ENCODE peak calls at places on chromosomes 2 and 18, in four cellular contexts. B is sigmoid colon, P is GM23338, H is suprapubic skin. T is an unnamed sample.

GRCh38 chr2:105518897-105519296 is 120.0 kb upstream of the FHL2 start:
- DNase-seq in P (no peak), B (no peak), H (no peak), T (no peak)

GRCh38 chr18:12336887-12337286 is 28.8 kb downstream of the TUBB6 start:
- DNase-seq in B (no peak), H (no peak), P (peak; percentile 57), T (no peak)

GRCh38 chr2:188524519-188525113 is 232.9 kb downstream of the GULP1 start:
- DNase-seq in P (peak; percentile 68), H (no peak), B (no peak), T (no peak)

GRCh38 chr2:127606594-127607398 is 39.2 kb upstream of the GPR17 start:
- DNase-seq in P (no peak), B (peak; percentile 29), H (no peak), T (peak; percentile 62)

GRCh38 chr2:236637691-236638569 is 68.3 kb downstream of the ACKR3 start:
- DNase-seq in H (no peak), B (peak; percentile 50), P (no peak), T (no peak)

GRCh38 chr2:44494006-44494405 is 132.3 kb downstream of the CAMKMT start:
- DNase-seq in B (no peak), P (no peak), H (no peak), T (no peak)

GRCh38 chr2:232883116-232883721 is 13.2 kb downstream of the SNORC start:
- DNase-seq in B (no peak), P (no peak), H (peak; percentile 55), T (peak; percentile 68)

GRCh38 chr18:47984991-47985390 is 54.5 kb upstream of the SMAD2 start:
- DNase-seq in B (no peak), H (no peak), P (no peak), T (no peak)

GRCh38 chr2:67719351-67719750 is 322.2 kb downstream of the ETAA1 start:
- DNase-seq in H (no peak), P (no peak), B (no peak), T (no peak)

GRCh38 chr2:203934711-203935438 is 1.7 kb upstream of the ICOS start:
- DNase-seq in B (no peak), H (no peak), P (no peak), T (no peak)

GRCh38 chr2:43488737-43489136 is 107.1 kb downstream of the THADA start:
- DNase-seq in H (no peak), B (no peak), P (no peak), T (no peak)

GRCh38 chr2:460861-461260 is 173.0 kb upstream of the ALKAL2 start:
- DNase-seq in P (no peak), B (no peak), H (no peak), T (no peak)

GRCh38 chr2:101199153-101199810 is 48.1 kb upstream of the TBC1D8 start:
- DNase-seq in P (no peak), B (no peak), H (no peak), T (no peak)

GRCh38 chr2:213252206-213252605 is 32.1 kb upstream of the SPAG16 start:
- DNase-seq in P (no peak), H (no peak), B (no peak), T (no peak)

GRCh38 chr2:95061601-95062183 is 36.2 kb downstream of the MAL start:
- DNase-seq in B (peak; percentile 21), P (no peak), H (peak; percentile 40), T (peak; percentile 63)

GRCh38 chr2:238742066-238742465 is 105.8 kb upstream of the TWIST2 start:
- DNase-seq in H (no peak), P (no peak), B (no peak), T (no peak)

GRCh38 chr2:25362564-25363145 is 20.9 kb upstream of the DNMT3A start:
- DNase-seq in H (no peak), P (peak; percentile 44), B (peak; percentile 79), T (peak; percentile 93)

GRCh38 chr2:83055338-83056010 is 1403.6 kb downstream of the SUCLG1 start:
- DNase-seq in H (no peak), B (no peak), P (no peak), T (no peak)

GRCh38 chr18:10687161-10687925 is 161.5 kb downstream of the NAPG start:
- DNase-seq in B (no peak), P (no peak), H (no peak), T (no peak)

GRCh38 chr18:9120796-9121195 is 15.8 kb upstream of the ANKRD12 start:
- DNase-seq in B (no peak), P (no peak), H (no peak), T (no peak)

GRCh38 chr2:28639836-28640235 is 111.8 kb upstream of the PPP1CB start:
- DNase-seq in H (no peak), P (no peak), B (peak; percentile 61), T (no peak)

GRCh38 chr2:20169796-20170467 is 55.0 kb downstream of the SDC1 start:
- DNase-seq in B (no peak), H (peak; percentile 69), P (peak; percentile 21), T (no peak)

GRCh38 chr18:1865869-1866268 is 705.4 kb downstream of the METTL4 start:
- DNase-seq in B (no peak), P (no peak), H (no peak), T (no peak)

GRCh38 chr2:198852248-198852647 is 605.5 kb downstream of the SATB2 start:
- DNase-seq in H (no peak), B (no peak), P (no peak), T (no peak)

GRCh38 chr2:85888745-85889647 is at the start of gene ST3GAL5:
- DNase-seq in H (peak; percentile 93), B (peak; percentile 94), P (peak; percentile 91), T (peak; percentile 97)

GRCh38 chr2:158319269-158319668 is 137.3 kb downstream of the CCDC148 start:
- DNase-seq in H (no peak), B (no peak), P (peak; percentile 60), T (no peak)

GRCh38 chr2:95315801-95316411 is 18.8 kb downstream of the KCNIP3 start:
- DNase-seq in B (no peak), P (no peak), H (no peak), T (peak; percentile 58)

GRCh38 chr2:160269803-160270570 is 69.9 kb upstream of the ITGB6 start:
- DNase-seq in B (peak; percentile 96), P (peak; percentile 91), H (peak; percentile 91), T (peak; percentile 93)

GRCh38 chr18:21194871-21195771 is 46.9 kb upstream of the GREB1L start:
- DNase-seq in P (peak; percentile 67), B (no peak), H (no peak), T (no peak)

GRCh38 chr2:188785515-188785914 is 188.7 kb upstream of the COL3A1 start:
- DNase-seq in H (no peak), P (no peak), B (no peak), T (no peak)

GRCh38 chr2:137929504-137929886 is 34.8 kb upstream of the HNMT start:
- DNase-seq in P (no peak), H (no peak), B (no peak), T (no peak)

GRCh38 chr18:78641689-78642231 is 337.9 kb upstream of the SALL3 start:
- DNase-seq in H (no peak), P (no peak), B (no peak), T (no peak)

GRCh38 chr2:25797607-25798488 is 80.4 kb downstream of the ASXL2 start:
- DNase-seq in B (no peak), H (no peak), P (no peak), T (no peak)

GRCh38 chr2:217903142-217903858 is 99.5 kb downstream of the TNS1 start:
- DNase-seq in B (no peak), H (no peak), P (no peak), T (no peak)

GRCh38 chr2:54000122-54000521 is 29.3 kb upstream of the PSME4 start:
- DNase-seq in H (no peak), P (no peak), B (no peak), T (no peak)

GRCh38 chr18:49812321-49813070 is 837 bp downstream of the ACAA2 start:
- DNase-seq in B (no peak), P (no peak), H (no peak), T (no peak)

GRCh38 chr2:216465580-216466197 is 33.0 kb upstream of the RPL37A start:
- DNase-seq in B (no peak), H (no peak), P (no peak), T (no peak)

GRCh38 chr18:44133483-44133882 is 547.2 kb upstream of the SETBP1 start:
- DNase-seq in H (no peak), B (no peak), P (no peak), T (no peak)

GRCh38 chr2:96556441-96557330 is 20.1 kb downstream of the ARID5A start:
- DNase-seq in H (no peak), B (no peak), P (no peak), T (no peak)

GRCh38 chr2:191824403-191824802 is 22.5 kb downstream of the CAVIN2 start:
- DNase-seq in P (no peak), B (no peak), H (no peak), T (no peak)
- TF ChIP-seq POLR2AphosphoS5 in P (no peak), B (no peak), H (no peak), T (no peak)

GRCh38 chr18:75211721-75212625 is 1.4 kb downstream of the TSHZ1 start:
- DNase-seq in H (peak; percentile 78), P (peak; percentile 80), B (peak; percentile 80), T (peak; percentile 89)
- TF ChIP-seq POLR2AphosphoS5 in H (no peak), P (no peak), B (peak; percentile 32), T (peak; percentile 74)

GRCh38 chr18:3653859-3654441 is 204.0 kb downstream of the TGIF1 start:
- DNase-seq in B (no peak), H (no peak), P (no peak), T (no peak)

GRCh38 chr18:3653263-3653858 is 203.4 kb downstream of the TGIF1 start:
- DNase-seq in P (no peak), B (no peak), H (no peak), T (no peak)

GRCh38 chr18:3654442-3655253 is 204.7 kb downstream of the TGIF1 start:
- DNase-seq in H (no peak), B (no peak), P (no peak), T (no peak)

GRCh38 chr18:3651266-3651665 is 201.3 kb downstream of the TGIF1 start:
- DNase-seq in H (no peak), B (no peak), P (no peak), T (no peak)

DNA sequence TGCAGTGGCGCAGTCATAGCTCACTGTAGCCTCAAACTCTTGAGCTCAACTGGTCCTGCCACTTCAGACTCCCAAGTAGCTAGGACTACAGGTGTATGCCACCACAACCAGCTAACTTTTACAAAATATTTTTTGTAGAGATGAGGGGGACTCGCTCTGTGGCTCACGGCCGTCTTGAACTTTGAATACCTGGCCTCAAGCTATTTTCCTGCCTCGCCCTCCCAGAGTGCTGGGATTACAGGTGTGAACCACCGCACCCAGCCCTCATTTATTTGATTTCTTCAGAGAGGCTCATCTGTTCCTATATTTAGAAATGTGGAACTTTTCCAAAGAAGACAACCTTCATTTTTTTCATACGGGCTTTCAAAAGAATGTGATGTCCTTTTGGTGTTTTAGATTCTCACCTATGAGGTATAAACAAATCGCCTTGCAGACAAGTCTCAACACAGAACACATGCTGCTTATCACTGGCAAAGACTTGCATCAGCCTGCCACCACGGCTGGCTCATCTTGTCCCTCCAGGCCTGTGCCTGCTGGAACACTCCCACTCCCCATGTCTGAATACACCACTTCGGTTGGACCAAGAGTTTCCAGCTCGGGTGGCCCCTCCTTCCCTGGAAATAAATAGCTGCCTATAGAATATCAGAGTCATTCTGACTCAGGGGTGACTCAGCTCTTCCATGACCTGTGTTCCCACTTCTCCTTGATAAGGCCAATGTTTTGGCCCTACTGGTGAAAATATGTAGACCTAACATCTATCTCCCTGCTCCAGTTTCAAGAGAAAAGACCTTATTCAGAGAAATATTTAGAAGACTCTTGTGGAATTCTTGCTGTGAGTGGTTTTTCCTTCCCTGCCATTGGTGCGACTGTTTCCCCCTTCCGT is 202.6 kb downstream of the TGIF1 start:
- DNase-seq in P (no peak), H (peak; percentile 72), B (no peak), T (no peak)
- TF ChIP-seq POLR2AphosphoS5 in P (no peak), H (peak; percentile 22), B (peak; percentile 15), T (no peak)

GRCh38 chr2:130997198-130997597 is 96.1 kb downstream of the FAM168B start:
- DNase-seq in P (no peak), H (no peak), B (no peak), T (no peak)
- TF ChIP-seq POLR2AphosphoS5 in P (no peak), H (no peak), B (no peak), T (no peak)